ENCODE peak calls at places on chromosome 10, in six cellular contexts. D is GM23338, Y is choroid plexus epithelial cell, T is AG04449, V is mammary epithelial cell, Q is fibroblast of lung. M is an unnamed sample.

GRCh38 chr10:29375888-29376287 is 87.0 kb downstream of the LYZL1 start:
- DNase-seq in D (no peak), Y (no peak), T (no peak), V (no peak), Q (no peak), M (no peak)

GRCh38 chr10:79444243-79445119 is 943 bp downstream of the ZCCHC24 start:
- DNase-seq in D (peak; percentile 80), Y (peak; percentile 93), T (no peak), V (peak; percentile 47), Q (peak; percentile 90), M (peak; percentile 89)

GRCh38 chr10:24669285-24669861 is 54.3 kb downstream of the ARHGAP21 start:
- DNase-seq in D (no peak), Y (no peak), T (no peak), V (no peak), Q (no peak), M (no peak)

GRCh38 chr10:84261236-84261635 is 16.4 kb downstream of the RGR start:
- DNase-seq in D (no peak), Y (no peak), T (no peak), V (no peak), Q (no peak), M (no peak)

GRCh38 chr10:131786756-131787605 is 113.8 kb upstream of the PPP2R2D start:
- DNase-seq in D (peak; percentile 68), Y (peak; percentile 59), T (no peak), V (peak; percentile 4), Q (peak; percentile 35), M (no peak)

GRCh38 chr10:23525406-23525805 is 86.5 kb downstream of the OTUD1 start:
- DNase-seq in D (peak; percentile 40), Y (peak; percentile 32), T (no peak), V (peak; percentile 14), Q (peak; percentile 61), M (no peak)

GRCh38 chr10:111295788-111296187 is 219.0 kb downstream of the ADRA2A start:
- DNase-seq in D (no peak), Y (no peak), T (no peak), V (no peak), Q (no peak), M (no peak)

GRCh38 chr10:20004087-20004523 is 187.9 kb downstream of the PLXDC2 start:
- DNase-seq in D (no peak), Y (peak; percentile 81), T (no peak), V (peak; percentile 43), Q (peak; percentile 65), M (peak; percentile 74)

GRCh38 chr10:22321831-22322662 is 1.1 kb downstream of the BMI1 start:
- DNase-seq in D (peak; percentile 56), Y (peak; percentile 33), T (no peak), V (peak; percentile 23), Q (no peak), M (peak; percentile 74)

GRCh38 chr10:69846252-69847000 is 44.7 kb downstream of the COL13A1 start:
- DNase-seq in D (no peak), Y (no peak), T (no peak), V (no peak), Q (no peak), M (no peak)

GRCh38 chr10:72097448-72098300 is 9.3 kb upstream of the SPOCK2 start:
- DNase-seq in D (no peak), Y (peak; percentile 91), T (peak; percentile 59), V (peak; percentile 59), Q (peak; percentile 99), M (no peak)

GRCh38 chr10:8325417-8325980 is 271.0 kb downstream of the GATA3 start:
- DNase-seq in D (no peak), Y (no peak), T (no peak), V (no peak), Q (no peak), M (no peak)

GRCh38 chr10:32445740-32446615 is at the start of gene CCDC7:
- DNase-seq in D (peak; percentile 88), Y (peak; percentile 89), T (peak; percentile 14), V (peak; percentile 90), Q (peak; percentile 89), M (peak; percentile 91)

GRCh38 chr10:96586419-96587254 is at the start of gene TM9SF3:
- DNase-seq in D (peak; percentile 93), Y (peak; percentile 84), T (no peak), V (peak; percentile 85), Q (peak; percentile 84), M (peak; percentile 96)

GRCh38 chr10:115998301-115998700 is 274.7 kb downstream of the GFRA1 start:
- DNase-seq in D (no peak), Y (no peak), T (no peak), V (peak; percentile 28), Q (no peak), M (no peak)

GRCh38 chr10:79084012-79084971 is 15.5 kb downstream of the ZMIZ1 start:
- DNase-seq in D (peak; percentile 68), Y (peak; percentile 91), T (no peak), V (peak; percentile 88), Q (peak; percentile 89), M (peak; percentile 98)

GRCh38 chr10:13877154-13877909 is 290.6 kb downstream of the PRPF18 start:
- DNase-seq in D (peak; percentile 9), Y (no peak), T (no peak), V (no peak), Q (peak; percentile 59), M (peak; percentile 84)

GRCh38 chr10:60944910-60945297 is 919 bp upstream of the RHOBTB1 start:
- DNase-seq in D (no peak), Y (no peak), T (no peak), V (no peak), Q (no peak), M (no peak)

DNA sequence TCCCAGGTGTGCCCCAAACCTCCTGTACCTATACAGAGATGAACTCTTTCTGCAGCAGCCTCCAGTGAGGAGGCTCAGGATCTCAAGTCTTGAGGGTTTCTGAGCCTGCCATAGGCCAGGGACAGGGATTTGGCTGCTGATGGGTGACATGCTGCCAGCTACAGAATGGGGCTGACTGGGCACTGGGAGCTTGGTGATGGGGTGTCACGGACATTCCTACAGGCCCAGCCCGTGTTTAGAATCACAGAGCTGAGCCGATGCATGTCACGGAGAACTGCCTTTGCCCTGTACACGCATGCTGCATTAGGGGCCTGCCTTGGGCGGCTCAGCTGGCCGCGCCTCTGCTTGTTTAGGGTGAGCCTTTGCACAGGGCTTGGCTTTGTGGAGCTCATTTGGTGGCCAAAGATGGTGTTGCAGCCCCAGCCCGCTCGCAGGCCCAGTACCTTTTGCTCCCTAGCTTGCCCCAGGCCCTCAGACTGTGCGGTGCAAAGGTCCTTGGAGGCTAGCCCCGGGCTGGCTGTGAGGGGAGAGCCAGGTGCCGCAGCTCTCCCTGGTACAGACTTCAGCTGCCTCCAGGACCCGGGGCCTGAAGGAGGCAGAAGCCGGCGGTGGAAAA is 108.4 kb upstream of the BTBD16 start:
- DNase-seq in D (peak; percentile 74), Y (no peak), T (no peak), V (no peak), Q (no peak), M (no peak)
- TF ChIP-seq CTCF in D (peak; percentile 27), Y (peak; percentile 22), T (peak; percentile 22), V (no peak), Q (no peak), M (no peak)

GRCh38 chr10:17249820-17250219 is 21.8 kb downstream of the VIM start:
- DNase-seq in D (peak; percentile 30), Y (peak; percentile 60), T (no peak), V (peak; percentile 46), Q (peak; percentile 49), M (no peak)
- TF ChIP-seq CTCF in D (peak; percentile 47), Y (peak; percentile 63), T (peak; percentile 28), V (peak; percentile 79), Q (no peak), M (no peak)

GRCh38 chr10:27792191-27792590 is 46.6 kb upstream of the MKX start:
- DNase-seq in D (no peak), Y (peak; percentile 1), T (no peak), V (no peak), Q (no peak), M (no peak)

GRCh38 chr10:27799046-27799445 is 53.4 kb upstream of the MKX start:
- DNase-seq in D (no peak), Y (no peak), T (no peak), V (no peak), Q (no peak), M (no peak)

GRCh38 chr10:27794157-27794556 is 48.5 kb upstream of the MKX start:
- DNase-seq in D (peak; percentile 58), Y (peak; percentile 11), T (no peak), V (no peak), Q (peak; percentile 6), M (no peak)
- TF ChIP-seq CTCF in D (peak; percentile 63), Y (peak; percentile 18), T (peak; percentile 12), V (peak; percentile 8), Q (no peak), M (no peak)

GRCh38 chr10:1578392-1579140 is 158.8 kb downstream of the ADARB2 start:
- DNase-seq in D (no peak), Y (no peak), T (no peak), V (no peak), Q (no peak), M (peak; percentile 46)
- TF ChIP-seq CTCF in D (no peak), Y (no peak), T (no peak), V (no peak), Q (no peak), M (no peak)

M was measured in sigmoid colon.